ENCODE peak calls at places on chromosomes 2 and 18, in five cellular contexts. P is NCI-H2081; A is activated naive CD4-positive, alpha-beta T cell; O is EH; G is hepatocyte. I is an unnamed sample.

GRCh38 chr2:67650292-67651133 is 253.4 kb downstream of the ETAA1 start:
- DNase-seq in P (no peak), A (no peak), O (peak), G (peak), I (peak)

GRCh38 chr2:10384089-10384734 is 63.9 kb downstream of the ODC1 start:
- DNase-seq in P (no peak), A (no peak), O (no peak), G (no peak), I (no peak)

GRCh38 chr2:237669628-237670351 is 42.4 kb downstream of the LRRFIP1 start:
- DNase-seq in P (peak), A (no peak), O (peak), G (peak), I (peak)

GRCh38 chr18:57080479-57080878 is 66.4 kb upstream of the BOD1L2 start:
- DNase-seq in P (no peak), A (no peak), O (no peak), G (no peak), I (no peak)

GRCh38 chr18:48023334-48024008 is 93.0 kb upstream of the SMAD2 start:
- DNase-seq in P (peak), A (no peak), O (peak), G (peak), I (peak)

GRCh38 chr2:88181511-88181910 is 11.4 kb downstream of the THNSL2 start:
- DNase-seq in P (no peak), A (no peak), O (peak), G (no peak), I (no peak)

GRCh38 chr2:239937866-239938640 is 87.1 kb downstream of the NDUFA10 start:
- DNase-seq in P (no peak), A (no peak), O (no peak), G (no peak), I (no peak)

GRCh38 chr2:191190861-191191552 is 40.2 kb upstream of the STAT4 start:
- DNase-seq in P (no peak), A (no peak), O (no peak), G (no peak), I (no peak)

GRCh38 chr2:135839713-135840112 is 2.7 kb upstream of the LCT start:
- DNase-seq in P (no peak), A (no peak), O (peak), G (no peak), I (no peak)

GRCh38 chr2:240590681-240591111 is 4.2 kb downstream of the CAPN10 start:
- DNase-seq in P (no peak), A (no peak), O (no peak), G (no peak), I (no peak)

GRCh38 chr18:79335833-79336360 is 59.8 kb upstream of the NFATC1 start:
- DNase-seq in P (no peak), A (no peak), O (no peak), G (no peak), I (no peak)

GRCh38 chr18:36895606-36896005 is 66.7 kb downstream of the KIAA1328 start:
- DNase-seq in P (no peak), A (no peak), O (no peak), G (no peak), I (no peak)

GRCh38 chr18:49161627-49162026 is 210.9 kb upstream of the SMAD7 start:
- DNase-seq in P (no peak), A (no peak), O (peak), G (peak), I (no peak)

GRCh38 chr18:33355263-33355662 is 85.3 kb downstream of the CCDC178 start:
- DNase-seq in P (no peak), A (no peak), O (no peak), G (no peak), I (no peak)

GRCh38 chr2:238847841-238848565 is at the start of gene TWIST2:
- DNase-seq in P (no peak), A (no peak), O (peak), G (peak), I (no peak)

GRCh38 chr18:57523171-57523956 is 63.1 kb downstream of the FECH start:
- DNase-seq in P (no peak), A (no peak), O (no peak), G (no peak), I (no peak)

GRCh38 chr2:63661076-63661475 is 72.3 kb downstream of the MDH1 start:
- DNase-seq in P (no peak), A (no peak), O (peak), G (peak), I (no peak)

GRCh38 chr18:10771053-10771709 is 245.4 kb downstream of the NAPG start:
- DNase-seq in P (no peak), A (no peak), O (no peak), G (no peak), I (no peak)

GRCh38 chr2:199495147-199495546 is 37.4 kb upstream of the SATB2 start:
- DNase-seq in P (no peak), A (no peak), O (peak), G (no peak), I (no peak)

GRCh38 chr18:31664101-31664500 is 20.3 kb downstream of the B4GALT6 start:
- DNase-seq in P (no peak), A (no peak), O (no peak), G (no peak), I (no peak)

GRCh38 chr2:231526341-231527090 is 3.7 kb downstream of the NMUR1 start:
- DNase-seq in P (no peak), A (no peak), O (no peak), G (no peak), I (no peak)